ENCODE peak calls at places on chromosomes 2 and 18, in five cellular contexts. C is OCI-LY7; X is stimulated activated naive CD4-positive, alpha-beta T cell; Q is stimulated activated CD8-positive, alpha-beta memory T cell treated with anti-CD3 and anti-CD28 coated beads, Interleukin-7, amount 100 ng/mL, for 4 hours; K is DMS153. G is an unnamed sample.

GRCh38 chr18:24417465-24417864 is 9.0 kb upstream of the IMPACT start:
- DNase-seq in C (no peak), X (no peak), Q (no peak), K (no peak), G (no peak)

GRCh38 chr18:36212301-36212977 is 25.1 kb downstream of the MOCOS start:
- DNase-seq in C (no peak), X (no peak), Q (no peak), K (no peak), G (no peak)

GRCh38 chr2:31339696-31340095 is 74.8 kb downstream of the XDH start:
- DNase-seq in C (no peak), X (no peak), Q (no peak), K (no peak), G (no peak)

GRCh38 chr2:137168564-137168963 is 403.2 kb downstream of the THSD7B start:
- DNase-seq in C (no peak), X (no peak), Q (no peak), K (no peak), G (no peak)

GRCh38 chr2:205033431-205033830 is 488.2 kb downstream of the PARD3B start:
- DNase-seq in C (no peak), X (no peak), Q (no peak), K (no peak), G (no peak)

GRCh38 chr2:181924336-181924735 is 32.8 kb downstream of the ITPRID2 start:
- DNase-seq in C (no peak), X (no peak), Q (no peak), K (no peak), G (no peak)

GRCh38 chr2:18551169-18551568 is 9.3 kb downstream of the RDH14 start:
- DNase-seq in C (no peak), X (no peak), Q (no peak), K (peak; percentile 32), G (no peak)

GRCh38 chr2:237501892-237502513 is 15.0 kb downstream of the MLPH start:
- DNase-seq in C (no peak), X (no peak), Q (no peak), K (no peak), G (no peak)

GRCh38 chr18:72867721-72868665 is at the start of gene NETO1:
- DNase-seq in C (no peak), X (no peak), Q (no peak), K (no peak), G (no peak)

GRCh38 chr2:44528595-44528994 is 166.8 kb downstream of the CAMKMT start:
- DNase-seq in C (no peak), X (no peak), Q (no peak), K (no peak), G (no peak)

GRCh38 chr2:16148632-16149348 is 208.4 kb downstream of the MYCN start:
- DNase-seq in C (no peak), X (no peak), Q (no peak), K (no peak), G (no peak)

GRCh38 chr2:238947920-238948710 is 100.2 kb downstream of the TWIST2 start:
- DNase-seq in C (no peak), X (no peak), Q (no peak), K (no peak), G (no peak)

GRCh38 chr18:47413327-47413726 is 161.9 kb upstream of the SKOR2 start:
- DNase-seq in C (no peak), X (no peak), Q (no peak), K (no peak), G (no peak)

GRCh38 chr2:54632733-54633692 is 90.4 kb upstream of the EML6 start:
- DNase-seq in C (no peak), X (no peak), Q (no peak), K (no peak), G (no peak)

GRCh38 chr2:85537600-85538506 is 1.1 kb upstream of the MAT2A start:
- DNase-seq in C (peak; percentile 67), X (no peak), Q (no peak), K (peak; percentile 56), G (no peak)

GRCh38 chr2:56099967-56100366 is 83.8 kb upstream of the CCDC85A start:
- DNase-seq in C (no peak), X (no peak), Q (no peak), K (no peak), G (no peak)

GRCh38 chr2:241546771-241547498 is 11.6 kb upstream of the BOK start:
- DNase-seq in C (no peak), X (no peak), Q (no peak), K (no peak), G (no peak)

GRCh38 chr2:121297217-121297830 is 12.3 kb upstream of the TFCP2L1 start:
- DNase-seq in C (no peak), X (no peak), Q (no peak), K (no peak), G (no peak)

GRCh38 chr2:64748561-64748960 is 94.8 kb upstream of the SERTAD2 start:
- DNase-seq in C (peak; percentile 60), X (no peak), Q (no peak), K (no peak), G (no peak)

GRCh38 chr2:240567872-240568677 is at the start of gene RNPEPL1:
- DNase-seq in C (peak; percentile 71), X (peak; percentile 37), Q (no peak), K (peak; percentile 48), G (peak; percentile 40)

GRCh38 chr2:216391401-216391800 is 19.1 kb upstream of the MARCHF4 start:
- DNase-seq in C (no peak), X (no peak), Q (no peak), K (no peak), G (no peak)

GRCh38 chr2:2656046-2656715 is 325.1 kb upstream of the MYT1L start:
- DNase-seq in C (no peak), X (no peak), Q (no peak), K (no peak), G (no peak)

GRCh38 chr2:143263045-143263625 is 133.9 kb downstream of the ARHGAP15 start:
- DNase-seq in C (no peak), X (no peak), Q (no peak), K (no peak), G (no peak)

GRCh38 chr2:239181074-239181581 is 219.7 kb downstream of the HDAC4 start:
- DNase-seq in C (no peak), X (no peak), Q (no peak), K (no peak), G (no peak)

GRCh38 chr2:145027073-145027459 is 507.1 kb upstream of the ZEB2 start:
- DNase-seq in C (no peak), X (no peak), Q (no peak), K (no peak), G (no peak)

GRCh38 chr2:142165790-142166189 is 35.0 kb upstream of the LRP1B start:
- DNase-seq in C (peak; percentile 11), X (no peak), Q (no peak), K (no peak), G (no peak)

GRCh38 chr2:37189452-37190153 is 1.1 kb upstream of the SULT6B1 start:
- DNase-seq in C (no peak), X (no peak), Q (no peak), K (no peak), G (no peak)

GRCh38 chr2:183035298-183035953 is 2.8 kb downstream of the NCKAP1 start:
- DNase-seq in C (no peak), X (no peak), Q (no peak), K (no peak), G (no peak)

GRCh38 chr2:206533977-206534376 is 90.6 kb downstream of the ADAM23 start:
- DNase-seq in C (no peak), X (no peak), Q (no peak), K (no peak), G (no peak)

GRCh38 chr18:48904086-48904485 is 46.7 kb downstream of the SMAD7 start:
- DNase-seq in C (no peak), X (no peak), Q (no peak), K (no peak), G (no peak)

GRCh38 chr2:224884188-224884587 is 158.1 kb downstream of the DOCK10 start:
- DNase-seq in C (no peak), X (no peak), Q (no peak), K (no peak), G (no peak)

GRCh38 chr2:69095246-69095645 is 82.3 kb downstream of the ANTXR1 start:
- DNase-seq in C (no peak), X (no peak), Q (no peak), K (no peak), G (no peak)

GRCh38 chr2:144358979-144359541 is 160.9 kb downstream of the ZEB2 start:
- DNase-seq in C (no peak), X (no peak), Q (no peak), K (no peak), G (no peak)

GRCh38 chr2:73969356-73969755 is 15.4 kb upstream of the TET3 start:
- DNase-seq in C (no peak), X (no peak), Q (no peak), K (no peak), G (no peak)

GRCh38 chr2:96802281-96802595 is 13.8 kb upstream of the CNNM3 start:
- DNase-seq in C (peak; percentile 31), X (no peak), Q (no peak), K (no peak), G (no peak)

GRCh38 chr2:122539920-122540319 is 784.5 kb downstream of the TSN start:
- DNase-seq in C (no peak), X (no peak), Q (no peak), K (peak; percentile 22), G (no peak)

GRCh38 chr2:38866773-38867443 is 8.8 kb downstream of the DHX57 start:
- DNase-seq in C (no peak), X (no peak), Q (no peak), K (no peak), G (no peak)

GRCh38 chr2:118047273-118047898 is 33.5 kb upstream of the CCDC93 start:
- DNase-seq in C (no peak), X (no peak), Q (no peak), K (peak; percentile 5), G (no peak)

G was measured in T follicular helper cell.